ENCODE peak calls at places on chromosomes 12 and 14, in six cellular contexts. T is GM12878; L is psoas muscle; U is ovary; O is stimulated activated CD4-positive, alpha-beta T cell treated with anti-CD3 and anti-CD28 coated beads, Interleukin-1b, Interleukin-23, amount 100 ng/mL, for 48 hours; C is GOT3. X is an unnamed sample.

GRCh38 chr14:67480011-67480410 is 8.5 kb downstream of the TMEM229B start:
- DNase-seq in T (no peak), L (no peak), U (no peak), O (no peak), C (no peak), X (no peak)

GRCh38 chr12:29168000-29168399 is 18.9 kb downstream of the FAR2 start:
- DNase-seq in T (no peak), L (no peak), U (no peak), O (no peak), C (no peak), X (no peak)

GRCh38 chr14:71686677-71687076 is 245.6 kb upstream of the RGS6 start:
- DNase-seq in T (no peak), L (peak), U (peak), O (no peak), C (no peak), X (no peak)

GRCh38 chr14:39781466-39781865 is 349.2 kb upstream of the FBXO33 start:
- DNase-seq in T (no peak), L (no peak), U (no peak), O (no peak), C (no peak), X (no peak)

GRCh38 chr12:68237523-68238070 is 12.0 kb upstream of the IL26 start:
- DNase-seq in T (no peak), L (no peak), U (no peak), O (no peak), C (no peak), X (no peak)

GRCh38 chr12:79737875-79738718 is 47.3 kb upstream of the PAWR start:
- DNase-seq in T (peak), L (no peak), U (peak), O (no peak), C (no peak), X (no peak)

GRCh38 chr12:26080911-26081310 is 43.9 kb downstream of the BHLHE41 start:
- DNase-seq in T (no peak), L (no peak), U (no peak), O (no peak), C (no peak), X (no peak)

GRCh38 chr12:16008442-16008841 is 97.3 kb downstream of the DERA start:
- DNase-seq in T (no peak), L (no peak), U (no peak), O (no peak), C (no peak), X (no peak)

GRCh38 chr12:30268036-30268435 is 427.6 kb downstream of the IPO8 start:
- DNase-seq in T (no peak), L (no peak), U (no peak), O (no peak), C (no peak), X (no peak)

GRCh38 chr12:117120787-117121186 is 21.6 kb upstream of the TESC start:
- DNase-seq in T (no peak), L (no peak), U (no peak), O (no peak), C (no peak), X (no peak)

GRCh38 chr12:15853877-15854276 is 28.3 kb upstream of the STRAP start:
- DNase-seq in T (no peak), L (no peak), U (no peak), O (no peak), C (no peak), X (no peak)

GRCh38 chr12:41485203-41485602 is 297.1 kb downstream of the PDZRN4 start:
- DNase-seq in T (no peak), L (no peak), U (no peak), O (no peak), C (no peak), X (no peak)

X was measured in left ventricle myocardium superior.